ENCODE peak calls at places on chromosomes 16 and 17, in five cellular contexts. O is foreskin fibroblast, G is OCI-LY7, J is neural crest cell, E is kidney. Z is an unnamed sample.

GRCh38 chr17:880074-880870 is 98.1 kb downstream of the MRM3 start:
- DNase-seq in O (peak; percentile 52), G (no peak), J (no peak), E (no peak), Z (peak; percentile 26)

GRCh38 chr16:78720416-78720815 is 621.0 kb downstream of the WWOX start:
- DNase-seq in E (no peak), O (no peak), G (no peak), J (no peak), Z (no peak)

GRCh38 chr17:4542003-4542725 is 13.0 kb downstream of the MYBBP1A start:
- DNase-seq in G (no peak), O (no peak), E (no peak), J (no peak), Z (no peak)

GRCh38 chr17:2867441-2868424 is 71.5 kb downstream of the RAP1GAP2 start:
- DNase-seq in G (no peak), J (no peak), E (no peak), O (peak; percentile 92), Z (peak; percentile 68)

GRCh38 chr16:51569204-51569911 is 418.3 kb upstream of the SALL1 start:
- DNase-seq in E (no peak), O (peak; percentile 50), G (peak; percentile 1), J (no peak), Z (peak; percentile 27)

GRCh38 chr16:22123146-22123545 is 30.8 kb downstream of the VWA3A start:
- DNase-seq in J (no peak), E (no peak), O (peak; percentile 6), G (no peak), Z (no peak)

GRCh38 chr17:72603346-72604242 is 482.8 kb downstream of the SOX9 start:
- DNase-seq in E (no peak), G (no peak), J (no peak), O (peak; percentile 45), Z (peak; percentile 32)

GRCh38 chr16:9846362-9847099 is 335.7 kb downstream of the GRIN2A start:
- DNase-seq in G (no peak), O (peak; percentile 57), J (no peak), E (no peak), Z (no peak)

GRCh38 chr17:3826191-3826590 is 19.9 kb downstream of the NCBP3 start:
- DNase-seq in O (peak; percentile 18), J (no peak), G (no peak), E (no peak), Z (peak; percentile 72)

GRCh38 chr16:25270577-25270976 is 12.9 kb upstream of the ZKSCAN2 start:
- DNase-seq in O (peak; percentile 29), G (no peak), J (no peak), E (no peak), Z (no peak)

GRCh38 chr17:28372203-28372944 is 880 bp downstream of the SARM1 start:
- DNase-seq in E (peak; percentile 86), J (peak; percentile 23), G (peak; percentile 41), O (peak; percentile 71), Z (no peak)

GRCh38 chr17:80649200-80649644 is 104.6 kb downstream of the RPTOR start:
- DNase-seq in E (no peak), J (no peak), O (peak; percentile 18), G (no peak), Z (no peak)

GRCh38 chr17:20206068-20206467 is 196.9 kb downstream of the SPECC1 start:
- DNase-seq in E (no peak), G (no peak), J (no peak), O (no peak), Z (no peak)

GRCh38 chr17:45949755-45950320 is 49.2 kb upstream of the STH start:
- DNase-seq in G (no peak), E (no peak), J (no peak), O (no peak), Z (no peak)

GRCh38 chr16:84656557-84657130 is 8.3 kb downstream of the KLHL36 start:
- DNase-seq in J (no peak), O (no peak), E (peak; percentile 57), G (peak; percentile 68), Z (no peak)

GRCh38 chr17:15944720-15945492 is at the start of gene ADORA2B:
- DNase-seq in E (peak; percentile 86), O (peak; percentile 91), J (peak; percentile 63), G (no peak), Z (peak; percentile 17)
- TF ChIP-seq CTCF in E (peak; percentile 8), O (peak; percentile 16), J (peak; percentile 59), G (no peak), Z (peak; percentile 71)

GRCh38 chr16:4264546-4264945 is 8.3 kb downstream of the TFAP4 start:
- DNase-seq in J (no peak), G (no peak), E (no peak), O (peak; percentile 75), Z (no peak)
- TF ChIP-seq CTCF in J (no peak), G (no peak), E (no peak), O (no peak), Z (no peak)

GRCh38 chr17:44374306-44375195 is 10.9 kb upstream of the FAM171A2 start:
- DNase-seq in E (peak; percentile 89), G (no peak), J (no peak), O (no peak), Z (no peak)
- TF ChIP-seq CTCF in E (no peak), G (no peak), J (no peak), O (no peak), Z (no peak)

DNA sequence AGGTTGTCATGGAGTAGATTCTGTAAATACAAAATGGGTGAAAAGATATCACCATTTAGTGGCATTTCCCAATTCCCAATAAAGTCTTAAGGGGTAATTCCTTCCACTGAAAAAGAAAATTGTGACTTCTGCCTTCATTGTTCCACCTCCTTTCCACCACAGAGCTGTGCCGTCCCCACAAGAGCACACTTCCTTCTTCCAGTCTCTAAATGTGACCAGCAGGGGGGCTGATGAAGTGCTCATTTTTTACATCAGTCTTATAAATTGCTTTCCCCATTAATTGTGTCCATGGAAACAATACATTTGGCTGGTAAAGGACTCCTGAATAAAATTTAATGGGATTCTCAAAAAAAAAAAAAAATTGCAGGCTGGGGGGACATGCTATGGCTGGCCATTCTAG is 260.8 kb upstream of the PSMD7 start:
- DNase-seq in G (peak; percentile 4), O (peak; percentile 0), E (no peak), J (no peak), Z (no peak)
- TF ChIP-seq CTCF in G (peak; percentile 42), O (peak; percentile 21), E (no peak), J (peak; percentile 61), Z (peak; percentile 43)

GRCh38 chr17:76547642-76548202 is 7.9 kb downstream of the PRCD start:
- DNase-seq in J (no peak), G (no peak), E (no peak), O (no peak), Z (no peak)
- TF ChIP-seq CTCF in J (no peak), G (peak; percentile 67), E (no peak), O (no peak), Z (peak; percentile 35)

Z was measured in HFFc6.